ENCODE peak calls at places on chromosomes 13 and 19, in four cellular contexts. N is HepG2, C is GM12878, U is H1. V is an unnamed sample.

GRCh38 chr19:18496167-18496979 is 25.5 kb downstream of the ELL start:
- DNase-seq in U (no peak), N (peak; percentile 32), C (no peak), V (no peak)

GRCh38 chr13:97423300-97424045 is 10.5 kb upstream of the RAP2A start:
- DNase-seq in U (no peak), C (no peak), N (no peak), V (no peak)

GRCh38 chr13:34926513-34926912 is 15.6 kb upstream of the NBEA start:
- DNase-seq in C (no peak), U (no peak), N (no peak), V (no peak)

GRCh38 chr13:30705672-30706071 is 29.7 kb upstream of the ALOX5AP start:
- DNase-seq in C (no peak), U (no peak), N (no peak), V (no peak)

GRCh38 chr19:48635263-48635965 is 1.8 kb downstream of the DBP start:
- DNase-seq in U (peak; percentile 84), C (no peak), N (no peak), V (no peak)

GRCh38 chr13:20831933-20832332 is 58.2 kb upstream of the EEF1AKMT1 start:
- DNase-seq in N (no peak), U (no peak), C (no peak), V (no peak)

GRCh38 chr13:98947925-98948324 is 29.9 kb downstream of the DOCK9 start:
- DNase-seq in C (no peak), N (no peak), U (no peak), V (no peak)

GRCh38 chr13:31434613-31435012 is 234.8 kb downstream of the B3GLCT start:
- DNase-seq in C (no peak), N (no peak), U (no peak), V (no peak)

GRCh38 chr19:48560095-48560530 is 8.1 kb downstream of the SULT2B1 start:
- DNase-seq in N (peak; percentile 43), U (no peak), C (no peak), V (no peak)

GRCh38 chr13:49996166-49996915 is 501 bp upstream of the TRIM13 start:
- DNase-seq in N (peak; percentile 56), C (peak; percentile 39), U (peak; percentile 89), V (peak; percentile 63)

GRCh38 chr13:66689628-66690027 is 540.5 kb downstream of the PCDH9 start:
- DNase-seq in U (no peak), N (no peak), C (no peak), V (no peak)

GRCh38 chr13:113861433-113862030 is 2.3 kb downstream of the GAS6 start:
- DNase-seq in C (no peak), U (peak; percentile 51), N (no peak), V (no peak)

GRCh38 chr13:42821437-42821836 is 40.1 kb downstream of the FAM216B start:
- DNase-seq in C (no peak), U (no peak), N (no peak), V (no peak)

GRCh38 chr13:50081106-50081898 is 66.1 kb downstream of the KCNRG start:
- DNase-seq in U (peak; percentile 76), N (no peak), C (no peak), V (no peak)

GRCh38 chr13:85738696-85739320 is 60.4 kb downstream of the SLITRK6 start:
- DNase-seq in C (no peak), N (no peak), U (no peak), V (no peak)

GRCh38 chr19:13026478-13026999 is 31.3 kb downstream of the NFIX start:
- DNase-seq in U (no peak), N (peak; percentile 96), C (no peak), V (no peak)

GRCh38 chr19:9018163-9018875 is 8.1 kb upstream of the MUC16 start:
- DNase-seq in C (no peak), N (no peak), U (no peak), V (no peak)

GRCh38 chr19:35693422-35693821 is 10.9 kb upstream of the ZBTB32 start:
- DNase-seq in N (no peak), C (no peak), U (no peak), V (no peak)

GRCh38 chr13:75550159-75550567 is 572 bp downstream of the UCHL3 start:
- DNase-seq in U (no peak), N (peak; percentile 52), C (no peak), V (no peak)

GRCh38 chr13:103961784-103962183 is 895.6 kb upstream of the SLC10A2 start:
- DNase-seq in N (no peak), U (no peak), C (no peak), V (no peak)

DNA sequence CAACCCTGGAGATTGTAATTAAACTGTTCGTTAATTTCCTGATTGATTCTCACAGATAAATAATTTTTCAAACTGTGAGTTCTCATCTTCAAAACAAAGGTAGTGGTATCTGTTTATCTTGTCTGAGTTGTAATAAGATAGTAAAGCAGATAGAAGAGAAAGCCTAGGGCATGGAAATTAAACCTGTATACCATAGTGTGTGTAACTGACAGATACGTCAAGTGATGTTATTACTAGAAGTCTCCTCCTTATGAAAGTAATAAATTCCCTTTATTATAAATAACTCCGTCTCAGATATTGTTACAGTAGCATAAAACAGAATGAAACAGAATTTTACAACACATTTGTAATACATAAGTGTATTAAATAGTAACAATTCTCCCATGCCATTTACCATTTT is 1065.1 kb downstream of the SLITRK1 start:
- DNase-seq in U (no peak), C (no peak), N (no peak), V (no peak)
- TF ChIP-seq SUZ12 in U (no peak), C (no peak), N (no peak), V (no peak)

DNA sequence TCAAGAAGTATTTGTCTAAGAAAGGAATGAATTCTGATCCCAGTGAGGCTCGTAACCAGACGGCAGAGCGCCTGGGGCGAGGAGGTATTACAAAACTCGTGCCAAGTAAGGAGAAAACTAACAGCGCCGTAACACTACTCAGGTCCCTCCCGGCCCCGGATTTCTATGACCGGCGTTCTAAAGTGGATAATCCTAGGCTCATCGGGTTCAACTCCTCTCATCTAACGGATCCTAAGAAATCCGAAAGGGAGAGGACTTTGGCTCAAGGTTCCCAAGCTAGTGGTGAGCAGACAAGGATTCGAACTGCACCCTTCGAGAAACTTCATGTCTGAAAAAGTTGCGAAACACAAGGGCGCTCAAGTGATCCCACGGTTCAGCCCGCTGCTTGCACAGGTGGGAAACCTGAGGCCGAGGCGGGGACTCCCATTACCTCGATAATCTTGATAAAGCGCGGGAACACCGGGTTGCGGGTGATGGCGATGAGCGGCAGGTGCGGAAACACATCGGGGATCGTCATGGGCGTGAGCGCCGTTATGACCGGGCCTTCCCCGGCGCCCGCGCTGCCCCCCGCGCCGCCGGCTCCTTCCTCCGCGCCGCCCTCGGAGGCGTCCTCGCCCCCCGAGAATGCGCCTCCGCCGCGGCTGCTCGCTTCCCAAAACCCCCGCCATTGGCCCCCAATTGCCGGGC is 529 bp downstream of the LONP1 start:
- DNase-seq in C (no peak), U (peak; percentile 49), N (no peak), V (no peak)
- TF ChIP-seq ZNF274 in C (no peak), U (no peak), N (no peak), V (no peak)

GRCh38 chr19:4988770-4989251 is 19.9 kb downstream of the KDM4B start:
- DNase-seq in U (no peak), C (no peak), N (no peak), V (peak; percentile 63)
- TF ChIP-seq SUZ12 in U (no peak), C (no peak), N (no peak), V (no peak)

DNA sequence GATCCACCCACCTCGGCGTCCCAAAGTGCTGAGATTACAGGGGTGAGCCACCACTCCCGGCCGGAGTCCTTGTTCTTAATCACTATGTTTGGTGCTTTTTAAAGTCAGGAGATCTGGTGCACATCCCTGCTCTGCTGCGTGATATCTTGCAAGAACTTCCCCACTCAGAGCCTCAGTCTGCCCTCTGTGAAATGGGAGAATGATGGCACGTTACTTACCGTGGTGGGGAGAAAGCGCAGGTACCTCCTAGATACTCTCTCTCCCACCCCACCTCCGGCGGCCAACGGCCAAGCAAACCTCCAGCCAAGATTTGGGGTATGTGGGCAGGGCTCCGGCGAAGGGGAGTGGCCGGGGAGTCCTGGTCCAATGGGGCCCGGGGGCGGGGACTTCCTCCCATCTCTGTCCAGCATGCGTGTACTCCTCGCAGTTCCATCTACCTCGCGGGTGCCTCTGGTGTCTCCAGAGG is at the start of gene RYR1:
- DNase-seq in C (no peak), U (peak; percentile 94), N (no peak), V (no peak)
- TF ChIP-seq ZNF274 in C (no peak), U (no peak), N (no peak), V (no peak)

GRCh38 chr19:15424121-15424520 is 5.3 kb upstream of the AKAP8L start:
- DNase-seq in C (no peak), N (no peak), U (no peak), V (no peak)

GRCh38 chr19:15421726-15422260 is 3.0 kb upstream of the AKAP8L start:
- DNase-seq in N (no peak), C (no peak), U (no peak), V (no peak)

GRCh38 chr19:15423130-15423529 is 4.3 kb upstream of the AKAP8L start:
- DNase-seq in C (no peak), U (no peak), N (no peak), V (no peak)

GRCh38 chr19:15421136-15421535 is 2.3 kb upstream of the AKAP8L start:
- DNase-seq in C (no peak), U (no peak), N (no peak), V (no peak)

DNA sequence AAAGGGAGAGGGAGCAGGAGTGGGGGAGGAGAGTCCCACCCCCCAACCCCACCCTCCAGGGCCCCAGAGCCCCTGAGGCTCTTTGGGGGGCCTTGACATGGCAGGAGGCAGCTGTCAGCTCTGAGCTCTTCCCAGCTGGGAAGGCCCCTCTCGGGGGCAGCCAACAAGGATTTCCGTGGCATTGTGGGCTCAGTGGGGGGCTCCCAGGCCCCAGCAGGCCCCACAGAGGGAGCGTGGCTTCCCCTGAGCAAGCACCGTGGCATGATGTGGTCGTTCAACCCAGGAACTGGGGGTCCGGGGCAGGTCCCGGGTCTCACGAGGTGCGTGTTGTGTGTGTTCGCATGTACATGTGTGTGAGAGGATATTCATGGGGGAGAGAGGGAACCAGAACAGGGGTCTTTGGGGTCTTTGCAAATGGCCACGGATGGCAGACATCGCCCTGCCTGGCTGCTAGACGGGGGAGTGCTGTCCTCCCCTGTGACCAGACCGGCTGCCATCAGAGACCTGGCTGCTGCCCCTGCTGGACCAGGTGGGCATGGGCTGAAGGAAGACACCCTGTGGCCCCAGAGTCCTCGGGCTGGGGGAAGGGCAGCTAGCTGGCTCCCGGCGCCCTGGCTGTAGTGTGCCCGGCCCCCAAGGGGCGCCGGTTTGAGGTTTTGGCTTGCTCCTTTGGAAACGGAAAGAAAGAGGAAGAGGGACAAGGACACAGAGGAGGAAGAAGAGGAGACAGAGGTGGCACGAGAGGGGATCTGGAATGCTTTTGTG is 3.7 kb upstream of the AKAP8L start:
- DNase-seq in N (no peak), U (no peak), C (no peak), V (no peak)
- TF ChIP-seq SUZ12 in N (no peak), U (no peak), C (no peak), V (no peak)

DNA sequence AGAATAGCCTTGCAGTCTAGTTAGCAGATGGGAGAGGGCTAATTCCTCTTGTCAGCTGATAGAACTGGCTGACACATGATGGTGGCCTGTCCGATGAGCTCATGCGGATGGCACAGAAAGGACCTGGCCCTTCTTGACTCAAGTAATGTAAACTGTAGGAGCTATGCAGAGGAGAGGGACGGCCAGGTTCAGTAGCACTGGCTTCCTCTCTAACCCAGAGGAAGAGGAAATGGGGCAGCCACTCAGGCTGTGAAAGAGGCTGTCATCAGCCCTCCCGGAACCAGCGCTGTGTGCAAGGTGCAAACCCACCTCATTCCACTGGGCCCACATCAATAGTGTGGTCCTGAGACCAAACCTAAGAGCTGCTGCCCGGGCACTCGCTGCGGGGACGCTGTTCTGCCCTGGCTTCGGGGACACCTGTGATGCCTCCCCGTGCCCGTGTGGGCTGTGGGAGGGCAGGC is 30.7 kb upstream of the USE1 start:
- DNase-seq in U (no peak), N (no peak), C (no peak), V (no peak)
- TF ChIP-seq ZNF274 in U (no peak), N (no peak), C (no peak), V (no peak)